ENCODE peak calls at places on chromosomes 4 and X, in eight cellular contexts. D is Calu3, S is IMR-90, Z is mesothelial cell of epicardium, R is choroid plexus epithelial cell, L is mammary epithelial cell, I is GM13976, H is fibroblast of mammary gland. Y is an unnamed sample.

GRCh38 chrX:123525131-123525725 is 207.6 kb downstream of the THOC2 start:
- DNase-seq in D (no peak), S (no peak), Z (no peak), R (no peak), L (peak; percentile 8), I (no peak), H (peak; percentile 21), Y (no peak)

GRCh38 chrX:116490091-116490490 is 27.3 kb upstream of the CT83 start:
- DNase-seq in D (no peak), S (no peak), Z (no peak), R (peak; percentile 4), L (no peak), I (no peak), H (peak; percentile 8), Y (no peak)

GRCh38 chr4:189845145-189845846 is 95.4 kb upstream of the FRG1 start:
- DNase-seq in D (no peak), S (peak; percentile 1), Z (no peak), R (no peak), L (no peak), I (no peak), H (peak; percentile 77), Y (peak; percentile 63)

GRCh38 chrX:111868726-111869638 is 7.0 kb upstream of the TRPC5OS start:
- DNase-seq in D (no peak), S (peak; percentile 13), Z (no peak), R (peak; percentile 2), L (peak; percentile 3), I (peak; percentile 9), H (no peak), Y (no peak)

GRCh38 chrX:57821703-57822375 is 88.4 kb downstream of the ZXDA start:
- DNase-seq in D (peak; percentile 20), S (peak; percentile 55), Z (no peak), R (peak; percentile 71), L (peak; percentile 35), I (peak; percentile 13), H (peak; percentile 65), Y (peak; percentile 47)

GRCh38 chrX:41705680-41706374 is 17.1 kb downstream of the GPR34 start:
- DNase-seq in D (no peak), S (no peak), Z (no peak), R (no peak), L (no peak), I (peak; percentile 20), H (no peak), Y (no peak)

GRCh38 chr4:128958194-128958593 is 135.1 kb downstream of the SCLT1 start:
- DNase-seq in D (no peak), S (peak; percentile 6), Z (no peak), R (peak; percentile 76), L (no peak), I (no peak), H (no peak), Y (no peak)

GRCh38 chrX:18290200-18290599 is 64.3 kb downstream of the SCML2 start:
- DNase-seq in D (no peak), S (no peak), Z (no peak), R (no peak), L (no peak), I (no peak), H (peak; percentile 9), Y (no peak)

GRCh38 chr4:38924266-38924827 is 56.7 kb downstream of the FAM114A1 start:
- DNase-seq in D (no peak), S (no peak), Z (no peak), R (no peak), L (no peak), I (no peak), H (no peak), Y (no peak)

GRCh38 chrX:95629737-95630136 is 1054.9 kb upstream of the DIAPH2 start:
- DNase-seq in D (no peak), S (no peak), Z (no peak), R (no peak), L (no peak), I (no peak), H (peak; percentile 4), Y (no peak)

GRCh38 chr4:161919442-161920220 is 244.2 kb downstream of the FSTL5 start:
- DNase-seq in D (no peak), S (no peak), Z (no peak), R (no peak), L (no peak), I (no peak), H (no peak), Y (no peak)

GRCh38 chr4:3168029-3168428 is 80.9 kb upstream of the MSANTD1 start:
- DNase-seq in D (no peak), S (peak; percentile 76), Z (no peak), R (peak; percentile 72), L (peak; percentile 30), I (no peak), H (peak; percentile 49), Y (peak; percentile 30)

GRCh38 chrX:74249963-74250362 is 54.0 kb upstream of the ZCCHC13 start:
- DNase-seq in D (no peak), S (no peak), Z (no peak), R (no peak), L (no peak), I (no peak), H (no peak), Y (no peak)

GRCh38 chr4:53043096-53043495 is 181.0 kb downstream of the RASL11B start:
- DNase-seq in D (no peak), S (no peak), Z (no peak), R (peak; percentile 13), L (no peak), I (no peak), H (no peak), Y (no peak)

GRCh38 chr4:105560488-105560887 is 8.1 kb downstream of the ARHGEF38 start:
- DNase-seq in D (no peak), S (no peak), Z (no peak), R (peak; percentile 5), L (peak; percentile 54), I (no peak), H (peak; percentile 2), Y (no peak)

GRCh38 chrX:140767646-140768045 is 58.1 kb downstream of the LINC00632 start:
- DNase-seq in D (no peak), S (no peak), Z (no peak), R (no peak), L (no peak), I (no peak), H (peak; percentile 31), Y (peak; percentile 21)

GRCh38 chrX:140765043-140765784 is 55.7 kb downstream of the LINC00632 start:
- DNase-seq in D (no peak), S (peak; percentile 62), Z (no peak), R (peak; percentile 51), L (no peak), I (no peak), H (peak; percentile 65), Y (no peak)

GRCh38 chrX:140764401-140764919 is 54.9 kb downstream of the LINC00632 start:
- DNase-seq in D (no peak), S (peak; percentile 54), Z (peak; percentile 54), R (peak; percentile 41), L (no peak), I (no peak), H (peak; percentile 66), Y (peak; percentile 41)

GRCh38 chrX:140762061-140762460 is 52.5 kb downstream of the LINC00632 start:
- DNase-seq in D (peak; percentile 26), S (peak; percentile 74), Z (peak; percentile 47), R (peak; percentile 81), L (peak; percentile 35), I (peak; percentile 35), H (peak; percentile 76), Y (peak; percentile 45)

DNA sequence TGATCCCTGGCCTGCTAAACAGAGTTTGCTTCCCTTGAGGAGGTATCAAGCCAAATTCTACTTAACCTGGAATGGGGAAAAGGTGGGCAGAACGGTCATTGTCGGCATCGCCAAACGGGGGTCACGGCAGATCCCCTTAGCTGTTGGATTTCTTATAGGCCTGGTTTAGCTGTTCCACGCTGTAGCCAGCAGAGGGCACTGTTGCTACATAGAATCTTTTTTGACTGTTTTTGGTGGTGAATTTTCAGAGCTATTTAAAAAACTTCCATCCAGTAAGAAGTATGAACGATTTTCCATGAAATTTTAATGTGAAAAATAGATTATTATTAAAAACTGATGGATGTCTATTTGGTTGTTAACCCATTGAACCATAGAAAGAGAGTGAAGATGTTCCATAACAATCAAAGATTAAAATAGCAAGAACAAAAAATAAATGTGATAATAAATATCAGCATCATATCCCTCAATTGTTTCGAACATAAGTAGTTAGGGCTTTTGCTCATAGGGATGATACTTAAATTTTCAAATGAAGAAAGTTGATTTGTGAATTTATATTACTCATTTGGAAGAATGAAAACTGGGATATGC is 56.6 kb downstream of the LINC00632 start:
- DNase-seq in D (peak; percentile 26), S (peak; percentile 66), Z (peak; percentile 66), R (peak; percentile 72), L (peak; percentile 13), I (peak; percentile 34), H (peak; percentile 80), Y (peak; percentile 53)
- TF ChIP-seq CTCF in D (peak; percentile 44), S (peak; percentile 86), Z (peak; percentile 83), R (peak; percentile 78), L (peak; percentile 86), I (peak; percentile 78), H (peak; percentile 85), Y (peak; percentile 87)

GRCh38 chr4:87035881-87036509 is 101.2 kb downstream of the AFF1 start:
- DNase-seq in D (no peak), S (no peak), Z (no peak), R (no peak), L (no peak), I (no peak), H (no peak), Y (no peak)

GRCh38 chr4:87031946-87032345 is 97.1 kb downstream of the AFF1 start:
- DNase-seq in D (no peak), S (no peak), Z (no peak), R (no peak), L (no peak), I (no peak), H (no peak), Y (no peak)

GRCh38 chr4:87032884-87033533 is 98.2 kb downstream of the AFF1 start:
- DNase-seq in D (no peak), S (peak; percentile 83), Z (no peak), R (peak; percentile 91), L (peak; percentile 44), I (no peak), H (peak; percentile 83), Y (peak; percentile 43)

GRCh38 chr4:87034527-87034926 is 99.7 kb downstream of the AFF1 start:
- DNase-seq in D (no peak), S (no peak), Z (no peak), R (no peak), L (no peak), I (no peak), H (no peak), Y (no peak)

GRCh38 chr4:87033902-87034301 is 99.1 kb downstream of the AFF1 start:
- DNase-seq in D (no peak), S (no peak), Z (no peak), R (no peak), L (no peak), I (no peak), H (no peak), Y (no peak)
- TF ChIP-seq CTCF in D (no peak), S (no peak), Z (no peak), R (peak; percentile 27), L (no peak), I (no peak), H (no peak), Y (peak; percentile 11)

GRCh38 chrX:50680990-50681389 is 133.0 kb downstream of the SHROOM4 start:
- DNase-seq in D (peak; percentile 5), S (no peak), Z (no peak), R (peak; percentile 23), L (peak; percentile 12), I (no peak), H (no peak), Y (no peak)
- TF ChIP-seq CTCF in D (no peak), S (peak; percentile 21), Z (peak; percentile 12), R (peak; percentile 58), L (peak; percentile 63), I (no peak), H (peak; percentile 42), Y (no peak)

GRCh38 chr4:103634236-103634635 is 85.5 kb downstream of the TACR3 start:
- DNase-seq in D (no peak), S (no peak), Z (no peak), R (no peak), L (no peak), I (no peak), H (peak; percentile 2), Y (no peak)
- TF ChIP-seq CTCF in D (no peak), S (no peak), Z (no peak), R (no peak), L (peak; percentile 2), I (no peak), H (no peak), Y (no peak)

Y was measured in HFFc6.